ENCODE peak calls at places on chromosomes 5 and 9, in ten cellular contexts. One of them, this sample, is unnamed.

GRCh38 chr5:38367966-38368365 is 109.6 kb downstream of the EGFLAM start:
- DNase-seq in A673: no peak
- DNase-seq in foreskin fibroblast: no peak
- DNase-seq in tibial nerve: no peak
- DNase-seq in choroid plexus epithelial cell: no peak
- DNase-seq in right lobe of liver: no peak
- DNase-seq in lower leg skin: no peak
- DNase-seq in tibial artery: no peak
- DNase-seq in thoracic aorta: no peak
- DNase-seq in prostate gland: no peak
- DNase-seq in this sample: no peak

GRCh38 chr9:133048595-133048994 is 13.2 kb upstream of the CEL start:
- DNase-seq in A673: no peak
- DNase-seq in foreskin fibroblast: peak; percentile 63
- DNase-seq in tibial nerve: no peak
- DNase-seq in choroid plexus epithelial cell: peak; percentile 51
- DNase-seq in right lobe of liver: peak; percentile 31
- DNase-seq in lower leg skin: no peak
- DNase-seq in tibial artery: no peak
- DNase-seq in thoracic aorta: no peak
- DNase-seq in prostate gland: no peak
- DNase-seq in this sample: peak; percentile 26

GRCh38 chr5:139164020-139164419 is 34.1 kb downstream of the SIL1 start:
- DNase-seq in A673: no peak
- DNase-seq in foreskin fibroblast: no peak
- DNase-seq in tibial nerve: no peak
- DNase-seq in choroid plexus epithelial cell: no peak
- DNase-seq in right lobe of liver: no peak
- DNase-seq in lower leg skin: no peak
- DNase-seq in tibial artery: no peak
- DNase-seq in thoracic aorta: no peak
- DNase-seq in prostate gland: no peak
- DNase-seq in this sample: peak; percentile 63

GRCh38 chr9:70036641-70037040 is 7.0 kb upstream of the MAMDC2 start:
- DNase-seq in A673: no peak
- DNase-seq in foreskin fibroblast: peak; percentile 46
- DNase-seq in tibial nerve: no peak
- DNase-seq in choroid plexus epithelial cell: no peak
- DNase-seq in right lobe of liver: no peak
- DNase-seq in lower leg skin: no peak
- DNase-seq in tibial artery: no peak
- DNase-seq in thoracic aorta: no peak
- DNase-seq in prostate gland: no peak
- DNase-seq in this sample: no peak

GRCh38 chr5:7851617-7852289 is 820 bp upstream of the CFAP90 start:
- DNase-seq in A673: no peak
- DNase-seq in foreskin fibroblast: no peak
- DNase-seq in tibial nerve: no peak
- DNase-seq in choroid plexus epithelial cell: no peak
- DNase-seq in right lobe of liver: peak; percentile 72
- DNase-seq in lower leg skin: no peak
- DNase-seq in tibial artery: no peak
- DNase-seq in thoracic aorta: no peak
- DNase-seq in prostate gland: peak; percentile 79
- DNase-seq in this sample: no peak

GRCh38 chr5:113514263-113514590 is 733 bp downstream of the YTHDC2 start:
- DNase-seq in A673: no peak
- DNase-seq in foreskin fibroblast: peak; percentile 49
- DNase-seq in tibial nerve: no peak
- DNase-seq in choroid plexus epithelial cell: no peak
- DNase-seq in right lobe of liver: no peak
- DNase-seq in lower leg skin: no peak
- DNase-seq in tibial artery: no peak
- DNase-seq in thoracic aorta: no peak
- DNase-seq in prostate gland: no peak
- DNase-seq in this sample: no peak

GRCh38 chr5:160520609-160521391 is 99.1 kb downstream of the PTTG1 start:
- DNase-seq in A673: no peak
- DNase-seq in foreskin fibroblast: no peak
- DNase-seq in tibial nerve: no peak
- DNase-seq in choroid plexus epithelial cell: no peak
- DNase-seq in right lobe of liver: no peak
- DNase-seq in lower leg skin: no peak
- DNase-seq in tibial artery: no peak
- DNase-seq in thoracic aorta: no peak
- DNase-seq in prostate gland: no peak
- DNase-seq in this sample: no peak

GRCh38 chr9:116237456-116237855 is 83.9 kb downstream of the PAPPA start:
- DNase-seq in A673: no peak
- DNase-seq in foreskin fibroblast: peak; percentile 26
- DNase-seq in tibial nerve: no peak
- DNase-seq in choroid plexus epithelial cell: no peak
- DNase-seq in right lobe of liver: no peak
- DNase-seq in lower leg skin: no peak
- DNase-seq in tibial artery: no peak
- DNase-seq in thoracic aorta: no peak
- DNase-seq in prostate gland: no peak
- DNase-seq in this sample: no peak

GRCh38 chr5:66222455-66222854 is 78.4 kb downstream of the SREK1 start:
- DNase-seq in A673: no peak
- DNase-seq in foreskin fibroblast: no peak
- DNase-seq in tibial nerve: no peak
- DNase-seq in choroid plexus epithelial cell: peak; percentile 28
- DNase-seq in right lobe of liver: no peak
- DNase-seq in lower leg skin: no peak
- DNase-seq in tibial artery: no peak
- DNase-seq in thoracic aorta: no peak
- DNase-seq in prostate gland: no peak
- DNase-seq in this sample: no peak

GRCh38 chr5:57184322-57184721 is 10.5 kb downstream of the GPBP1 start:
- DNase-seq in A673: no peak
- DNase-seq in foreskin fibroblast: no peak
- DNase-seq in tibial nerve: no peak
- DNase-seq in choroid plexus epithelial cell: no peak
- DNase-seq in right lobe of liver: no peak
- DNase-seq in lower leg skin: no peak
- DNase-seq in tibial artery: no peak
- DNase-seq in thoracic aorta: no peak
- DNase-seq in prostate gland: no peak
- DNase-seq in this sample: no peak
- H3K4me3 ChIP-seq in A673: no peak overlapping the region
- H3K4me3 ChIP-seq in foreskin fibroblast: no peak overlapping the region
- H3K4me3 ChIP-seq in tibial nerve: no peak overlapping the region
- H3K4me3 ChIP-seq in choroid plexus epithelial cell: no peak overlapping the region
- H3K4me3 ChIP-seq in right lobe of liver: no peak overlapping the region
- H3K4me3 ChIP-seq in lower leg skin: no peak overlapping the region
- H3K4me3 ChIP-seq in tibial artery: no peak overlapping the region
- H3K4me3 ChIP-seq in thoracic aorta: no peak overlapping the region
- H3K4me3 ChIP-seq in prostate gland: no peak overlapping the region
- H3K4me3 ChIP-seq in this sample: no peak overlapping the region

DNA sequence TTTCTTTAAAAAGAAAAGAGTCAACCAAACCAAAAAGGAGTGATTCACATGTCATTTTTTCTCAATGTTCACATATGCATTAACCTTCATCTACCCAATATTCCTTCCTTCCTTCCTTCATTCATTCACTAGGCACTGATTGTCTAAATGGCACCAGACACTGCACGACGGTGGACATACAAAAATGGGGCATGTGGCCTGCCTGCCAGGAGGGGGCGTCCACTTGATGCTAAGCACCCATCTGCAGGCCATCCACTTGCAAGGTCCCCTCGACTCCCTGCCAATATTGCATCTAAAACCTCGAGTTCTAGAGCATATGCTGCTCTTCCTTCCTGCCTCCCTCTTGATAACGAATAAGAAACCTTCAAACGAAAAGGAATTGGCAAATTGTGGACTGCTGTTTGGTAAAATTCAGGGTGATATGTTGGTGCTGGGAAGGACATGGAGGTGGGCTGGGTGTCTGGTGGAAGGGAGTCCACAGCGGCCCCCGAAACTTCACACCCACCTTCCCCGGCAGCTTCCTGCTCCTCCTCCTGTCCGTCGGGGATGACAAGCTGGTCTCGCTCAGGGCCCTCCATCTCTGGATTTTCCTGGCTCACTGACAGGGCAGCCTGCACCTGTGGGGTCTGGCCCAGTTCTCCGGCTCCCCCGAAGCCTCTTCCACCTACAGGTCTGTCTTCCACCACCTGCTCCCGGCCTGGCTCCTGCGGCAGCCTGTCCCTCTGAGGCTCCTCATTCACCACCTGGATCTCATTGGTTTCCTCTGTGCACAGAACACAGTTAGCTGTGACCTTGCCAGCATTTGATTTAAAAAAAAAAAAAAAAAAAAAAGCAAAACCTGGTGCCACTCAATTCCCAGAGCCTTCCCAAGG is 64.3 kb downstream of the GOLM1 start:
- DNase-seq in A673: peak; percentile 71
- DNase-seq in foreskin fibroblast: peak; percentile 70
- DNase-seq in tibial nerve: no peak
- DNase-seq in choroid plexus epithelial cell: peak; percentile 74
- DNase-seq in right lobe of liver: no peak
- DNase-seq in lower leg skin: no peak
- DNase-seq in tibial artery: no peak
- DNase-seq in thoracic aorta: no peak
- DNase-seq in prostate gland: no peak
- DNase-seq in this sample: peak; percentile 49
- TF ChIP-seq CTCF in A673: peak; percentile 82
- TF ChIP-seq CTCF in foreskin fibroblast: peak; percentile 49
- TF ChIP-seq CTCF in tibial nerve: no peak
- TF ChIP-seq CTCF in choroid plexus epithelial cell: peak; percentile 77
- TF ChIP-seq CTCF in right lobe of liver: peak; percentile 31
- TF ChIP-seq CTCF in lower leg skin: no peak
- TF ChIP-seq CTCF in tibial artery: no peak
- TF ChIP-seq CTCF in thoracic aorta: no peak
- TF ChIP-seq CTCF in prostate gland: peak; percentile 27
- TF ChIP-seq CTCF in this sample: peak; percentile 53

DNA sequence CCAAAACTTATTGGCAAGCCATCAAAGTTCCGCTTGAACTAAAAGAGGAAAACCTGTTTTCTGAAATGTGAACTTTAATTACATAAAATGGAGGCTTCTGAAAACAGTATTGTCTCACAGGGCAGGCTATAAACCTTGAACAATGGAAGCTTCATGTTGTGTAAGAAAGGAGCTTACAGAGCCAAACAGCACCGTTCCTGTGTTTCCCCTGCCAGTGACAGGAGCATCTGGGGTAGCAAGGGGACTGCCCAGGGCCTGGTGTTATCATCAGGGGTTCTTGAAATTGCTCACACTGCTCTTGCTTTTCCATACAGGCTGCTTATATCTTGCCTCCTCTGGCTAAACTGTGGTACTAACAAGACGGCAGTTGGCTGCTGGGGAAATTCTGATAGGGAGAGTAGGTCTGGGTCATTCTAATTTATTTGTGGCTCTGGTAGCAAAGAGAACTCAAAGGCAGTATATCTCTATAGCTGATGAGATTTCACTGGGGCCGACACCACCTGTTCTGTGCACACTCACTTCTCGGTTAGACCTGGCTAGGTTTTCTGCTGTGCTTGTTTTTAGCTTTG is 40.4 kb downstream of the BASP1 start:
- DNase-seq in A673: no peak
- DNase-seq in foreskin fibroblast: no peak
- DNase-seq in tibial nerve: no peak
- DNase-seq in choroid plexus epithelial cell: peak; percentile 50
- DNase-seq in right lobe of liver: no peak
- DNase-seq in lower leg skin: no peak
- DNase-seq in tibial artery: no peak
- DNase-seq in thoracic aorta: no peak
- DNase-seq in prostate gland: peak; percentile 37
- DNase-seq in this sample: peak; percentile 61
- H3K4me3 ChIP-seq in A673: no peak overlapping the region
- H3K4me3 ChIP-seq in foreskin fibroblast: no peak overlapping the region
- H3K4me3 ChIP-seq in tibial nerve: no peak overlapping the region
- H3K4me3 ChIP-seq in choroid plexus epithelial cell: no peak overlapping the region
- H3K4me3 ChIP-seq in right lobe of liver: no peak overlapping the region
- H3K4me3 ChIP-seq in lower leg skin: no peak overlapping the region
- H3K4me3 ChIP-seq in tibial artery: no peak overlapping the region
- H3K4me3 ChIP-seq in thoracic aorta: no peak overlapping the region
- H3K4me3 ChIP-seq in prostate gland: no peak overlapping the region
- H3K4me3 ChIP-seq in this sample: no peak overlapping the region

DNA sequence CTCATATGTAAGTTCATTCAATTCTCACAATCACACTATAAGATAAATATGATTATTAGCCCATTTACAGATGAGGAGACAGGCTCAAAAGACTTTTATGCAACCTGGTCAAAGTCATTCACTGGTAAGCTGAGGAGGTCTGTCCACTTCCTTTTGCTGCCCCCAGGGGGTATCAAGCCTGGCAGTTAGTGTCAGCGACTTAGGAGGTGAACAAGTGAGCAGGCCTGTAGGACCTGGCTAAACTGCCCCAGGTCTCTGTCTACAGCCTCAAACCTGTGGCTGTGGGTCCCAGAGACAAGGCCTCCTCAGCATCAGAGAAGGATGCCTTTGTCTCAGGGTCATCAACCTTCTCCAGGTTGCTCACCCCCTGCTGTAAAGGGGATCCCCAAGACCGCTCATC is 10.4 kb downstream of the TGFBI start:
- DNase-seq in A673: no peak
- DNase-seq in foreskin fibroblast: no peak
- DNase-seq in tibial nerve: no peak
- DNase-seq in choroid plexus epithelial cell: no peak
- DNase-seq in right lobe of liver: no peak
- DNase-seq in lower leg skin: no peak
- DNase-seq in tibial artery: no peak
- DNase-seq in thoracic aorta: no peak
- DNase-seq in prostate gland: no peak
- DNase-seq in this sample: no peak
- TF ChIP-seq CTCF in A673: no peak
- TF ChIP-seq CTCF in foreskin fibroblast: no peak
- TF ChIP-seq CTCF in tibial nerve: no peak
- TF ChIP-seq CTCF in choroid plexus epithelial cell: peak; percentile 4
- TF ChIP-seq CTCF in right lobe of liver: no peak
- TF ChIP-seq CTCF in lower leg skin: no peak
- TF ChIP-seq CTCF in tibial artery: no peak
- TF ChIP-seq CTCF in thoracic aorta: no peak
- TF ChIP-seq CTCF in prostate gland: no peak
- TF ChIP-seq CTCF in this sample: no peak

DNA sequence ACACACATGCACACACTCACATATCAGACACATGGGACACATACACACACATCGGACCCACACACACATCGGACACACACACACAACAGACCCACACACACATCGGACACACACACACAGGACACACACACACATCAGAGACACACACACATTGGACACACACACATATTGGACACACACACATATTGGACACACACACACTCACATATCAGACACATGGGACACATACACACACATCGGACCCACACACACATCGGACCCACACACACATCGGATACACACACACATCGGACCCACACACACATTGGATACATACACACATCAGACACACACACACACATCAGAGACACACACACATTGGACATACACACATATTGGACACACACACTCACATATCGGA is 12.8 kb upstream of the LAMC3 start:
- DNase-seq in A673: no peak
- DNase-seq in foreskin fibroblast: no peak
- DNase-seq in tibial nerve: no peak
- DNase-seq in choroid plexus epithelial cell: no peak
- DNase-seq in right lobe of liver: no peak
- DNase-seq in lower leg skin: no peak
- DNase-seq in tibial artery: no peak
- DNase-seq in thoracic aorta: no peak
- DNase-seq in prostate gland: no peak
- DNase-seq in this sample: no peak
- H3K4me3 ChIP-seq in A673: no peak overlapping the region
- H3K4me3 ChIP-seq in foreskin fibroblast: no peak overlapping the region
- H3K4me3 ChIP-seq in tibial nerve: no peak overlapping the region
- H3K4me3 ChIP-seq in choroid plexus epithelial cell: no peak overlapping the region
- H3K4me3 ChIP-seq in right lobe of liver: no peak overlapping the region
- H3K4me3 ChIP-seq in lower leg skin: no peak overlapping the region
- H3K4me3 ChIP-seq in tibial artery: no peak overlapping the region
- H3K4me3 ChIP-seq in thoracic aorta: no peak overlapping the region
- H3K4me3 ChIP-seq in prostate gland: no peak overlapping the region
- H3K4me3 ChIP-seq in this sample: no peak overlapping the region

GRCh38 chr5:150473673-150474358 is 24.3 kb upstream of the RPS14 start:
- DNase-seq in A673: no peak
- DNase-seq in foreskin fibroblast: no peak
- DNase-seq in tibial nerve: no peak
- DNase-seq in choroid plexus epithelial cell: peak; percentile 74
- DNase-seq in right lobe of liver: no peak
- DNase-seq in lower leg skin: no peak
- DNase-seq in tibial artery: no peak
- DNase-seq in thoracic aorta: no peak
- DNase-seq in prostate gland: peak; percentile 52
- DNase-seq in this sample: peak; percentile 37
- TF ChIP-seq CTCF in A673: no peak
- TF ChIP-seq CTCF in foreskin fibroblast: no peak
- TF ChIP-seq CTCF in tibial nerve: no peak
- TF ChIP-seq CTCF in choroid plexus epithelial cell: no peak
- TF ChIP-seq CTCF in right lobe of liver: no peak
- TF ChIP-seq CTCF in lower leg skin: no peak
- TF ChIP-seq CTCF in tibial artery: no peak
- TF ChIP-seq CTCF in thoracic aorta: no peak
- TF ChIP-seq CTCF in prostate gland: no peak
- TF ChIP-seq CTCF in this sample: no peak

This sample was measured in fibroblast of pulmonary artery.